ENCODE peak calls at places on chromosomes 1 and 21, in eight cellular contexts. G is adrenal gland, Z is A549, L is right lobe of liver, B is tibial nerve, Y is transverse colon, O is IMR-90, A is prostate gland. N is an unnamed sample.

GRCh38 chr1:81374481-81374880 is 426.3 kb upstream of the ADGRL2 start:
- DNase-seq in A (no peak), L (no peak), Y (no peak), Z (no peak), B (no peak), O (no peak), G (no peak), N (no peak)

GRCh38 chr1:209688746-209689234 is 13.6 kb downstream of the G0S2 start:
- DNase-seq in B (no peak), G (no peak), O (peak), A (no peak), L (no peak), Z (peak), Y (no peak), N (peak)

GRCh38 chr1:17289756-17290155 is 18.2 kb upstream of the PADI4 start:
- DNase-seq in Y (no peak), L (no peak), Z (no peak), G (no peak), A (peak), B (no peak), O (peak), N (no peak)

GRCh38 chr1:175866776-175867175 is 123.4 kb upstream of the TNR start:
- DNase-seq in O (no peak), G (no peak), B (no peak), L (no peak), Z (no peak), Y (no peak), A (no peak), N (no peak)

GRCh38 chr1:16014509-16015482 is 3.0 kb downstream of the HSPB7 start:
- DNase-seq in Z (no peak), L (peak), G (peak), B (no peak), O (no peak), Y (peak), A (no peak), N (no peak)

GRCh38 chr1:182149411-182149965 is 88.0 kb upstream of the ZNF648 start:
- DNase-seq in B (no peak), Z (no peak), A (no peak), L (no peak), O (peak), Y (peak), G (peak), N (no peak)

GRCh38 chr1:235199441-235199840 is 38.4 kb upstream of the RBM34 start:
- DNase-seq in Z (peak), G (no peak), O (peak), Y (no peak), A (no peak), B (no peak), L (no peak), N (no peak)

GRCh38 chr21:44892536-44893277 is 19.2 kb upstream of the PTTG1IP start:
- DNase-seq in A (peak), Y (peak), G (peak), B (peak), O (peak), L (peak), Z (no peak), N (peak)

GRCh38 chr1:165738794-165739193 is 29.9 kb downstream of the TMCO1 start:
- DNase-seq in L (no peak), O (no peak), A (no peak), G (no peak), B (no peak), Z (no peak), Y (no peak), N (no peak)

GRCh38 chr1:197768014-197768413 is 7.3 kb downstream of the DENND1B start:
- DNase-seq in G (no peak), B (no peak), Y (no peak), L (no peak), Z (no peak), O (no peak), A (no peak), N (no peak)

GRCh38 chr1:160179336-160179735 is 11.0 kb upstream of the CASQ1 start:
- DNase-seq in G (no peak), O (no peak), L (no peak), B (no peak), Y (no peak), A (no peak), Z (no peak), N (no peak)

GRCh38 chr1:65177457-65177856 is 29.5 kb downstream of the AK4 start:
- DNase-seq in L (no peak), B (no peak), G (no peak), Z (no peak), A (peak), Y (no peak), O (peak), N (peak)

GRCh38 chr1:1430114-1430982 is 5.1 kb upstream of the VWA1 start:
- DNase-seq in G (peak), L (peak), B (peak), O (peak), A (peak), Z (no peak), Y (no peak), N (peak)

GRCh38 chr1:204335533-204335932 is 24.2 kb downstream of the PLEKHA6 start:
- DNase-seq in L (no peak), A (no peak), G (no peak), O (no peak), Z (no peak), B (no peak), Y (no peak), N (no peak)

GRCh38 chr1:34164510-34165381 is at the start of gene CSMD2:
- DNase-seq in G (peak), Z (no peak), L (peak), A (no peak), Y (no peak), B (no peak), O (peak), N (peak)

GRCh38 chr1:6869002-6869380 is 83.7 kb downstream of the CAMTA1 start:
- DNase-seq in B (no peak), Z (no peak), L (no peak), Y (no peak), A (no peak), G (no peak), O (no peak), N (no peak)

GRCh38 chr1:98336472-98337118 is 324.9 kb upstream of the SNX7 start:
- DNase-seq in Z (no peak), Y (peak), G (no peak), O (no peak), B (no peak), L (no peak), A (no peak), N (no peak)

GRCh38 chr1:89519779-89520358 is 4.8 kb upstream of the LRRC8B start:
- DNase-seq in Y (peak), A (peak), G (peak), O (peak), L (no peak), B (no peak), Z (peak), N (peak)

GRCh38 chr21:46368533-46369285 is 44.8 kb downstream of the PCNT start:
- DNase-seq in Y (no peak), G (no peak), Z (no peak), B (no peak), A (no peak), O (no peak), L (no peak), N (no peak)

DNA sequence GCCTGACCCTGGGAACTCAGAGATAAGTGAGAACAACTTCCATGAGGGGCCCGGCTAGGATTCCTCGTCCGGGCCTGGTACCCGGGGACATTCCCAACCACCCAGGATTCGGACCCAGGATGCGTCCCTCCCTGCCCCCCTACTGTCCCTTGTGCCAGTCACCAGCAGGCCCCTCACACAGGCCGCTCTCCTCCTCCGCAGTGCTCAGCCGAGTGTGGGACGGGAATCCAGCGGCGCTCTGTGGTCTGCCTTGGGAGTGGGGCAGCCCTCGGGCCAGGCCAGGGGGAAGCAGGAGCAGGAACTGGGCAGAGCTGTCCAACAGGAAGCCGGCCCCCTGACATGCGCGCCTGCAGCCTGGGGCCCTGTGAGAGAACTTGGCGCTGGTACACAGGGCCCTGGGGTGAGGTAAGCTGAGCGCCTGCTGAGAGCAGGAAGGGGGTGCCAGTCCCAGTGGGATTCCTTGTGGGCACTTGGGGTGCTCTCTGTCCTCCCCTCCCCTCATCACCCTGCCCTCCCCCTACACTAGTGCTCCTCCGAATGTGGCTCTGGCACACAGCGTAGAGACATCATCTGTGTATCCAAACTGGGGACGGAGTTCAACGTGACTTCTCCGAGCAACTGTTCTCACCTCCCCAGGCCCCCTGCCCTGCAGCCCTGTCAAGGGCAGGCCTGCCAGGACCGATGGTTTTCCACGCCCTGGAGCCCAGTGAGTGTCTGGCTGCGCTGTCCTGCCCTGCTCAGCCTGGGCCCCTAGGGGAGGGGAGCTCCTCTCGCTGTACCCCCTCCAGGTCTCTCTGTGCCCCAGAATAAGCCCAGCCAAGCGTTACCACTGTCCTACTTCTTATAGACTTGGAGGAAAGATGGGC is 9.8 kb downstream of the ADAMTSL4 start:
- DNase-seq in B (peak), L (peak), Z (no peak), G (peak), A (no peak), Y (peak), O (no peak), N (no peak)
- TF ChIP-seq POLR2A in B (no peak), L (peak), Z (no peak), G (no peak), A (no peak), Y (no peak), O (no peak), N (no peak)

DNA sequence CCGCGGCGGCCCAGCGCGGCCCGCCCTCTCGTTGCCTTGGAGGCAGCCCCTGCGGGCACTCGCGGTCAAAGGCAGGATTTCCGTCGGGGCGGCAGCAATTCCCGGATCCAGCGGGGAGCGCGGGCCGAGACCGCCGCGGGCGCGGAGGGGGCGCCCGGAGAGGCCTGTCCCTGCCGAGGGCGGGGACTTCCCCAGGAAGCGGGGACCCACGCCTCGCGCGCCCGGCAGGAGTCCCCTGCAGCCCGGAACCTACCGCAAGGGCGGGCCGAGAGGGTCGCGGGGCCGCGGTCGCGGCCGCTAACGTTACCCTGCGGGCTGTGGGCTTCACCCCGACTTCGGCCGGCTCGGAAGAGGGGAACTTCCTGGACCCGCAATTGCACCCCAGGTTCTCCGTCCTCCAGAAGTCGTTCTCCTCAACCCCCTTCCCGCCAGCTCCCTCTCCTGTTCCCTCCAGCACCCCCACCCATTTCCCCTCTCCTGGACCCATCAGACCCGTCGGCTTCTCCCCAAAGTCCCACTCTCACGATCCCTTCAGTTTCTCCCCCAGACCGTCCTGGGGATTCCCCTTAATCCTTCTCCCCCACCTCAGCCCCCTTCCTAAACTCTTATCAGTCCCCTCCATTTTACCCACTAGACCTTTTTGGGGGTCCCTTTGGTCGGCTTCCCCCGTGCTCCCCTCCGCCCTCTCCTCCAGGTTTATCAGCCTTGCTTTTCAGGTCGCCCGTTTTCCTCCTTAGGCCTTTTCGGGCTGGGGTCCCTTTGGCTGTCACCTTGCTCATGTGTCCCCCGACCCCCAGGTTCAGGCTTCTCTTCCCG is 611 bp downstream of the FGR start:
- DNase-seq in B (no peak), O (no peak), Z (no peak), L (peak), G (no peak), A (no peak), Y (peak), N (no peak)
- TF ChIP-seq POLR2A in B (no peak), O (no peak), Z (no peak), L (peak), G (no peak), A (no peak), Y (no peak), N (no peak)

DNA sequence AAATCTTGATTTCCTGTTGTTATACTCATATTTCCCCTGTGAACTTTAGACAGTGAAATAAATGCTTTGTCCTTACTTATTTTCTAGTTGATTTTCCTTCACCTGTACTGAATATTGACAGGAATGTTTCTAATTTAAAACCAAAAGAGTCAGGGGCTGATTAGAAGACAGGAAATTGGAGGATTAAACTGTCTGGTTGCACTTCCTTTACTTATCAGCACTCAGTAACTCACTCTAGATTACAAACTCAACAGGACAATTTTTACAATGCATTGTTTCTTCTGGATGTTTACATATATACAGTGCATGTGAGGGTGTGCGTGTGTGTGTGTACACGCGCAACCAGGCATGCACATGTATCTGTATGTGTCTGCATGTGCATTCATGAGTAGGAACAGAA is 212.1 kb upstream of the NFIA start:
- DNase-seq in G (no peak), O (no peak), L (no peak), Z (no peak), Y (no peak), A (no peak), B (no peak), N (no peak)
- TF ChIP-seq POLR2A in G (no peak), O (no peak), L (no peak), Z (no peak), Y (no peak), A (no peak), B (no peak), N (no peak)

GRCh38 chr1:219176168-219176567 is 2.5 kb downstream of the LYPLAL1 start:
- DNase-seq in B (no peak), O (no peak), A (no peak), G (no peak), Z (no peak), L (no peak), Y (no peak), N (no peak)

GRCh38 chr1:219174672-219175564 is 1.2 kb downstream of the LYPLAL1 start:
- DNase-seq in Z (no peak), Y (peak), A (peak), L (no peak), B (no peak), O (peak), G (peak), N (peak)

GRCh38 chr1:219172821-219173220 is 857 bp upstream of the LYPLAL1 start:
- DNase-seq in O (no peak), G (no peak), Z (no peak), Y (no peak), A (no peak), L (no peak), B (no peak), N (no peak)

GRCh38 chr1:219173434-219173757 is 282 bp upstream of the LYPLAL1 start:
- DNase-seq in Y (no peak), A (no peak), O (no peak), G (no peak), B (no peak), L (no peak), Z (no peak), N (no peak)

GRCh38 chr1:219173758-219174671 is at the start of gene LYPLAL1:
- DNase-seq in Z (peak), B (peak), O (peak), G (peak), A (peak), Y (peak), L (peak), N (peak)
- TF ChIP-seq POLR2A in Z (peak), B (peak), O (peak), G (peak), A (peak), Y (peak), L (peak), N (peak)

DNA sequence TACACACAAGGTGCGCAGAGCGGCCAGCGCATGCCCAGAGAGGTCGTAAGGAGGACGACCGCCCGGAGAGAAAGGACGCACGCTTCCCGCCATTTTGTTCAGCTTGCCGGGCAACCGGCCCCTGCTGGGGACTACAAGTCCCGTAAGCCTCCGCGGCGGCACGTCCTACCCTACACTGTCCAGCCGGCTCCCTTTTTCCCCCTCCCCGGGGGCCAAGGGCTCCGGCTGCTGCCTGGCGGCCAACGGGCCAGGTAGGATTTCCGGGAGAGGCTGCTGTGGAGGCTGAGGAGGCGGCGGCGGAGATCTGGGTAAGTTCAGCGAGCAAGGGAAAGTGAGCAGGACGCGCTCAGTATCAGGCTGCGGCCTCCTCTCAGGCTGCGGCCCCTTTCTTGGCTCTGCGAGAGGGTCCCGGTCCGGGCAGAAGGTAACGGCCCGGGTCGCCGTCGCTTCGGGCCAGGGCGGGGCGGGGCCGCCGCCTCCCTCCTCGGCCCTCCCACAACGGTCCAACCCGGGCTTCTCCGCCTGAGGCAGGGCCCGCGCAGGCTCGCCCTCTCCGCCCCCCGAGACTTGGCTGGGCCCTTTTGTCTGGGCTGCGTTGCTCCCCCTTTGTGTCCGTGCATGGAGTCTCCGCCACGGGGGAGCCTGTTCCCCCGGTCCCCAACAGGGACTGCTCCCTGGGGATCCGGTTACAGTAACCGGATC is at the start of gene PHACTR4:
- DNase-seq in O (peak), L (peak), G (peak), Z (peak), B (peak), A (peak), Y (peak), N (peak)
- TF ChIP-seq POLR2A in O (peak), L (peak), G (peak), Z (peak), B (peak), A (peak), Y (peak), N (peak)

GRCh38 chr1:30731806-30732276 is 8.5 kb upstream of the MATN1 start:
- DNase-seq in G (no peak), O (no peak), A (no peak), B (no peak), L (no peak), Y (no peak), Z (no peak), N (no peak)

GRCh38 chr1:30734106-30734505 is 10.7 kb upstream of the MATN1 start:
- DNase-seq in Z (no peak), B (no peak), Y (no peak), A (no peak), G (no peak), O (no peak), L (no peak), N (no peak)

GRCh38 chr1:30731109-30731805 is 7.9 kb upstream of the MATN1 start:
- DNase-seq in L (no peak), B (no peak), G (no peak), O (no peak), Y (no peak), A (no peak), Z (no peak), N (no peak)

GRCh38 chr1:30733520-30733919 is 10.1 kb upstream of the MATN1 start:
- DNase-seq in A (no peak), G (peak), B (no peak), O (peak), Z (no peak), Y (no peak), L (no peak), N (peak)

DNA sequence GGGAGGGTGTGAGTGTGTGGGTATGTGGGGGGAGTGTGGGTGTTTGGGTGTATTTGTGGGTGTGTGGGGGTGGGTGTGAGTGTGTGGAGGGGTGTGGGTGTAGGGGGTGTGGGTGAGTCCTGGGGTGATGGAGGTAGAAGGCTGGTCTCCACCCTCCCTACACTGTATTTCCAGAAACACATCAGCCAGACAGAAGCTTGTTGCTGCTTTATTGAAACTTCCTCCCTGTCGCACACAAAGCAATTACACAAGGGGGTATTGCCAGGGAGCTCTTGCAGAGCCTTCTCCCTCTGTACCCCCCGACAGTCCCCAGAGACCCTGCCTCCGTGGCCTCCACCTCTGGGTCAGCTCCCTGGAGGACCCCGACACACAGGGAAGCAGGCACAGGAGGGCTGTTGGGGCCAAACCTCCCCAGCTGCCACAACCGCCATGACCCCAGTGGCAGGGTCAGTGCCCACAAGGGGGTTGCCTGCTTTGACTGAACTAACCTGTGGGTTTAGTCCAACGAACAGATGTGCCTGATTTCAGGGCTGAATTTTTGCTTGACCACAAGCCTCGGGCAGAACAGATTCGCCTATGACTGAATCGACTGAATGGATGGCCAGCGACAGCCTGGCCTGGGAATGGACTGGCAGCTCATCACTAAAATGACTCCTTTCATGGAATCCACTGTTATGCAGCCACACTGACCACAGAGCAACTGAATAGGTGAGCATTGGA is 9.1 kb upstream of the MATN1 start:
- DNase-seq in G (no peak), B (no peak), L (no peak), Z (no peak), O (peak), A (no peak), Y (no peak), N (peak)
- TF ChIP-seq POLR2A in G (no peak), B (no peak), L (no peak), Z (no peak), O (no peak), A (no peak), Y (no peak), N (no peak)